ENCODE peak calls at places on chromosomes 16 and 17, in four cellular contexts. F, Y, K and H are unnamed samples.

GRCh38 chr16:78407191-78407590 is 307.7 kb downstream of the WWOX start:
- DNase-seq in F (no peak), Y (no peak), K (no peak), H (no peak)

GRCh38 chr17:54807331-54807730 is 93.3 kb upstream of the TOM1L1 start:
- DNase-seq in F (no peak), Y (no peak), K (no peak), H (no peak)

GRCh38 chr16:17412221-17412620 is 58.5 kb downstream of the XYLT1 start:
- DNase-seq in F (no peak), Y (no peak), K (no peak), H (no peak)

GRCh38 chr16:69069504-69069903 is 35.9 kb upstream of the HAS3 start:
- DNase-seq in F (no peak), Y (no peak), K (no peak), H (no peak)

GRCh38 chr16:55981557-55981956 is 106.4 kb upstream of the CES5A start:
- DNase-seq in F (no peak), Y (no peak), K (no peak), H (no peak)

GRCh38 chr17:63929860-63930766 is 2.0 kb downstream of the CD79B start:
- DNase-seq in F (no peak), Y (no peak), K (no peak), H (no peak)

GRCh38 chr16:26070595-26071170 is 378.9 kb downstream of the HS3ST4 start:
- DNase-seq in F (no peak), Y (no peak), K (no peak), H (no peak)

GRCh38 chr17:42695500-42695899 is 13.2 kb downstream of the CNTNAP1 start:
- DNase-seq in F (no peak), Y (no peak), K (no peak), H (no peak)

GRCh38 chr17:72715906-72716572 is 376.4 kb downstream of the SLC39A11 start:
- DNase-seq in F (peak), Y (no peak), K (no peak), H (no peak)

GRCh38 chr16:72561-73537 is at the start of gene RHBDF1:
- DNase-seq in F (no peak), Y (peak), K (peak), H (peak)

GRCh38 chr16:68367034-68367433 is 56.2 kb downstream of the PRMT7 start:
- DNase-seq in F (peak), Y (peak), K (no peak), H (no peak)

GRCh38 chr17:62058611-62059010 is 6.5 kb downstream of the MED13 start:
- DNase-seq in F (no peak), Y (no peak), K (no peak), H (no peak)

GRCh38 chr17:8140058-8140412 is 12.2 kb downstream of the PER1 start:
- DNase-seq in F (no peak), Y (no peak), K (peak), H (no peak)

GRCh38 chr17:82940226-82941020 is 100.6 kb upstream of the ZNF750 start:
- DNase-seq in F (no peak), Y (no peak), K (no peak), H (no peak)

GRCh38 chr16:84339316-84339715 is 29.0 kb upstream of the ATP2C2 start:
- DNase-seq in F (no peak), Y (no peak), K (no peak), H (peak)

DNA sequence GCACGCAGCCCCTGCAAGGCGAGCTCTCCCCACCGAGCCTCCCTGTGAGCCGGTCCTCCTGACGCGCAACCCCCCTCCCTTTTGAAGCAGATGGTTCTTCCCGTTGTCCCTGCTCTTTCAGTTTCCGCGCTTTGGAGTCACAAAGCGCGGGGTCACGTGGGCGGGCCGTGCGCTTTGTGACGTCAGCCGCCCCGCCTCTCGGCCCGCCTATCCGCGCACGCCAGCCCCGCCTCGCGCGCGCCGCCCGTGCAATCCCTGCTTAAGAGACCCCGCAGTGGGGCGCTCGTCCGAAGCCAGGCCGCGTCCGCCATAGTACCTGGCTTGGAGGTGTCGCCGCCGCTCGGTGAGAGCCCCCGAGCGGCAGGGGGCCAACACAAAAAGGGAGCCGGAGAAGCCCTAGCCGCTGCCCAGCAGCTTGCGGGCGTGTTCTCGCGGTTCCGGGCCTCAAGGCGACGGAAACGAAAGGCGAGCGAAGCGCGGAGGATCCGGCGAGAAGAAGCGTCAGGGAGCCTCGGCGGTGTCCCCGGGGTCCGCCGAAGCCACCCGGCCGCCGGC is at the start of gene RBBP6:
- DNase-seq in F (peak), Y (peak), K (peak), H (peak)
- TF ChIP-seq CTCF in F (peak), Y (no peak), K (peak), H (peak)

GRCh38 chr16:14240964-14241363 is 169.8 kb downstream of the MRTFB start:
- DNase-seq in F (no peak), Y (no peak), K (no peak), H (no peak)

GRCh38 chr16:14244344-14245010 is 173.4 kb downstream of the MRTFB start:
- DNase-seq in F (no peak), Y (no peak), K (no peak), H (no peak)

GRCh38 chr16:14241631-14242030 is 170.5 kb downstream of the MRTFB start:
- DNase-seq in F (no peak), Y (no peak), K (no peak), H (no peak)

GRCh38 chr16:14240216-14240843 is 169.2 kb downstream of the MRTFB start:
- DNase-seq in F (no peak), Y (no peak), K (no peak), H (peak)

DNA sequence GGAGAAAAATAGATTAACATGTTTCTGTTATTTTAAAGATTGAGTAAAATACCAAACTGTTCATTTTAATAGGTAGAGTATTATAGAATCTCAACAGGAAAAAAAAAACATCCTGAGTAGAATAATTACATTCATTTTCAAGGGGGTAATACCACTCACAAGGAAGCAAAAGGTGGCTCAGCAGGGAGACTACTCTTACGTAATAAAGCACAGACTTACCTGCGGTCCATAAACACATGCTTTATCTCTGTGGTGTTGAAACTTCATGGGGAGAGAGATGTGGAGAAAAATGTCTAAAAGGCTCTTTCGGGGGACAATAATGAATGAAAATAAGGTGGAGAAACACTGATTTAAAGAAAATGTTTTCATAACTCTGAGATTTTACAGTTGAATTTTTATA is 171.7 kb downstream of the MRTFB start:
- DNase-seq in F (no peak), Y (no peak), K (no peak), H (no peak)
- TF ChIP-seq CTCF in F (no peak), Y (no peak), K (no peak), H (no peak)

DNA sequence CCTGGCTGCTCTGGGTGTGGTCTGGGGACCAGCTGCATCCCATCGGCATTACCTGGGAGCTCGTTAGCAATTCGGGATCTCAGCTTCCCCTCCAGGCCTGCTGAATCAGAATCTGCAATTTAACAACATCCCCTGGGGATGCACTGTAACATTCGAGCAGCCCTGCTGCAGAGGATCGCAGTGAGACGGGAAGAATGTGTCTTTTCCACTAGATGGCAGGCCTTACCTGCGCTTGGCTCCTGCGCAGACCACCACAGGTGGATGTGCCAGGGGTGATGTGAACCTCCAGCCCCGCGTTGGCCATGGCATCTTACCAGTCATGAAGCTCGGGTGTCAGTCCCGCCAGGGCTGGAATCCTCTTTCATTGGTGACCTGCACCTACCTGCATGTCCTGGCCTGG is 209.9 kb downstream of the PRKCB start:
- DNase-seq in F (no peak), Y (peak), K (no peak), H (peak)
- TF ChIP-seq CTCF in F (peak), Y (peak), K (peak), H (peak)

DNA sequence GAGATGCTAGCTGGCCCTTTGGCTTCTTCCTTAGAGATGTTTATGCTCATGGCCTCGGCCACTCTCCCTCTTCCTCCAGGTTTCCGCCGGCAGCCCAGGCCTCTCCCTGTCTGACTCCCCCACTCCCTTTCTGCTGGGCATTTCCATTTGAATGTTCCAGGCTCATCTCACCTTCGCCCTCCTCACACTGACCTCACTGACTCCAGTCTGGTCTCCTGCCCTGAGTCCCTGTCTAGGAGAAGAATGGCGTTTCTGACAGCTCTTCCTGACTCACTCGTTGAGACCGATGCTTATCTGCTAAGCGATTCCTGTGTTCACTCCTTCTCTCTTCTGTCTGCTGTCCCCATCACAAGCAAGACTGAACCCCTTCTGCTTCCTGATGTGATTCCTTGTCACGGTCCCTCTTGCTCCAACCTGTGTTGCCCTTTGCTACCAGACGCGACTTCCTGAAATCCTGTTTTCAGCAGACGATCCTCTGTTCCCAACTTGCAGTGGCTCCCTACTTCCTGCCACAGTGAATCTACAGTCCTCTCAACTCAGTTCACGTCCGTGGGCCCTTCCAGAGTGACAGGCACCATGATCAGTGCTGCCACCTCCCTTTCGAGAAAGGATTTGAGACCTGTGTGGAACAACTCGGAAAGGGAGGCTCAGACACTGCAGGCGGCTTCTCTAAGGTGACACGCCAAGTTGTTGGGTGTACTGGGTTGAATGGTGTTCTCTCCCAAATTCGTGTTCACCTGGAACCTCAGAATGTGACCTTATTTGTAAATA is 176.4 kb downstream of the MSI2 start:
- DNase-seq in F (no peak), Y (no peak), K (no peak), H (no peak)
- TF ChIP-seq CTCF in F (no peak), Y (no peak), K (no peak), H (no peak)

DNA sequence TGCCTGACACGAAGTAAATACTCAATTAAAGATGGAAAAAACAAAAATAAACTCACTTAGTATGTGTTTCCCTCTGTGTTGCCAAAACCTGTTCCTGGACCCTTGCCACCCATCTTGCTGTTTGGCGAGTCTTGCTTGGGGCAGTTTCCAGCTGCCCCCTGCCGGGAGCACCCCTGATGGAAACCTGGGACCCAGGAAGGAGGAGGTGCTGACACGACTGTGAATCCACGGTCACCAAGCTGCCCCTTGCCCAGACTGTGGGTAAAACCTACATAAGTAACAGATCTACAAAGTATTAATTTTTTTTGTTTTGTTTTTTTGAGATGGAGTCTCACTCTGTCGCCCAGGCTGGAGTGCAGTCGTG is 50.1 kb upstream of the SIAH1 start:
- DNase-seq in F (no peak), Y (no peak), K (no peak), H (no peak)
- TF ChIP-seq CTCF in F (no peak), Y (no peak), K (no peak), H (no peak)

GRCh38 chr17:60720763-60721531 is 43.3 kb downstream of the BCAS3 start:
- DNase-seq in F (peak), Y (peak), K (peak), H (peak)
- TF ChIP-seq CTCF in F (peak), Y (peak), K (peak), H (peak)

DNA sequence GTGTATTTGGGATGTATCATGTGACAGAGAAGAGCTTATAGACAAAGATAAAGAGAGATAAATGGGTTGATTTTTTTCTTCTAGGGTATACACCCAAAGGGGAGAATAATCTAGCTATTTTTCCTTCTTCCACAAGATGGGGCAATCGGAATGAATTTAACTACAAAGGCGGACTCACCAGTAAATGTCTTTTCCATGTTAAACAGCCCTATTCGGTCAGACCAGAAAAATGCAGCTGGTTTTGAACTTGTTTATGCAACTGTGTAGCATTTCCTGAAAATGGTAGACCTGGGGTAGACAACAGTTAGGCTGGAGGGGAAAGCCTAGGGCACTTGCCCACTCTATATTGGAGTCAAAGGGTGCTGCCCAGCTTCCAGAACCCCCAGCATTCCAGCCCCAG is 477.1 kb downstream of the TOX3 start:
- DNase-seq in F (no peak), Y (peak), K (no peak), H (no peak)
- TF ChIP-seq CTCF in F (no peak), Y (peak), K (peak), H (peak)

GRCh38 chr16:53901396-53901795 is 197.4 kb downstream of the FTO start:
- DNase-seq in F (no peak), Y (no peak), K (no peak), H (no peak)
- TF ChIP-seq CTCF in F (no peak), Y (no peak), K (no peak), H (no peak)

GRCh38 chr17:50451943-50452626 is 16.6 kb downstream of the CHAD start:
- DNase-seq in F (no peak), Y (no peak), K (no peak), H (no peak)
- TF ChIP-seq CTCF in F (no peak), Y (no peak), K (no peak), H (no peak)